ENCODE peak calls at places on chromosomes 3 and 15, in eight cellular contexts. N is A549; F is stimulated activated effector memory CD8-positive, alpha-beta T cell treated with anti-CD3 and anti-CD28 coated beads, Interleukin-12 subunit alpha, Interleukin-12 subunit beta, amount 100 ng/mL, for 72 hours; C is stimulated activated CD4-positive, alpha-beta T cell treated with anti-CD3 and anti-CD28 coated beads, Interleukin-2, amount 100 ng/mL, for 48 hours; W is Caco-2; X is nucleus accumbens; M is AG04449; V is ecto neural progenitor cell. J is an unnamed sample.

GRCh38 chr3:173711619-173712018 is 314.1 kb downstream of the NLGN1 start:
- DNase-seq in W (no peak), V (no peak), M (no peak), N (no peak), X (no peak), C (no peak), F (no peak), J (no peak)

GRCh38 chr15:57485869-57486268 is 105.8 kb upstream of the MYZAP start:
- DNase-seq in W (peak), C (no peak), M (no peak), N (peak), F (no peak), V (no peak), X (no peak), J (no peak)

GRCh38 chr3:189947068-189947467 is 173.6 kb downstream of the P3H2 start:
- DNase-seq in V (no peak), C (no peak), N (no peak), F (no peak), M (no peak), W (no peak), X (no peak), J (no peak)

GRCh38 chr3:127426444-127427168 is 138.8 kb upstream of the PRR20G start:
- DNase-seq in V (peak), F (no peak), M (no peak), W (no peak), N (no peak), X (no peak), C (no peak), J (peak)

GRCh38 chr3:185981621-185982020 is 43.8 kb upstream of the TRA2B start:
- DNase-seq in V (no peak), F (no peak), N (no peak), C (no peak), W (no peak), X (no peak), M (no peak), J (no peak)

GRCh38 chr3:114558271-114558670 is 264.4 kb downstream of the TIGIT start:
- DNase-seq in M (no peak), X (no peak), C (no peak), V (no peak), F (no peak), N (no peak), W (no peak), J (no peak)

GRCh38 chr15:63492541-63493077 is 11.8 kb upstream of the USP3 start:
- DNase-seq in W (no peak), F (no peak), X (no peak), N (no peak), M (no peak), V (no peak), C (no peak), J (no peak)

GRCh38 chr3:140532793-140533330 is 145.0 kb upstream of the TRIM42 start:
- DNase-seq in F (no peak), C (no peak), X (no peak), W (no peak), V (no peak), M (no peak), N (no peak), J (no peak)

GRCh38 chr15:33735637-33736247 is 232.6 kb upstream of the CHRM5 start:
- DNase-seq in F (no peak), V (no peak), W (no peak), N (peak), M (no peak), X (no peak), C (no peak), J (no peak)

GRCh38 chr3:52128118-52128683 is 26.0 kb downstream of the POC1A start:
- DNase-seq in F (no peak), W (peak), M (no peak), V (no peak), C (no peak), X (no peak), N (peak), J (no peak)

GRCh38 chr15:76386178-76386577 is 49.6 kb downstream of the ISL2 start:
- DNase-seq in X (no peak), M (no peak), F (no peak), V (no peak), N (no peak), W (no peak), C (no peak), J (no peak)

GRCh38 chr3:190330936-190331734 is 8.9 kb upstream of the CLDN1 start:
- DNase-seq in V (no peak), M (no peak), F (no peak), C (no peak), N (no peak), X (no peak), W (no peak), J (no peak)

GRCh38 chr3:37204314-37204713 is 29.9 kb upstream of the LRRFIP2 start:
- DNase-seq in W (no peak), X (no peak), C (no peak), V (no peak), N (no peak), F (no peak), M (no peak), J (no peak)